ENCODE peak calls at places on chromosomes 5 and 9, in eight cellular contexts. B is neuronal stem cell; K is progenitor cell of endocrine pancreas; Y is NCI-H774; L is amniotic stem cell; C is activated CD8-positive, alpha-beta memory T cell treated with anti-CD3 and anti-CD28 coated beads for 48 hours; E is naive thymus-derived CD8-positive, alpha-beta T cell; T is BJ. G is an unnamed sample.
A peak's percentile ranks its signal among the peaks of the same experiment; 100 is the strongest.

GRCh38 chr5:180553530-180553929 is 37.8 kb downstream of the SCGB3A1 start:
- DNase-seq in B (no peak), K (no peak), Y (no peak), L (no peak), C (no peak), E (no peak), T (no peak), G (no peak)

GRCh38 chr5:97877578-97877977 is 694.5 kb upstream of the RIOK2 start:
- DNase-seq in B (no peak), K (no peak), Y (no peak), L (no peak), C (no peak), E (no peak), T (no peak), G (no peak)

GRCh38 chr5:18745591-18745987 is 1111.3 kb downstream of the TAF11L14 start:
- DNase-seq in B (no peak), K (no peak), Y (peak; percentile 76), L (no peak), C (no peak), E (no peak), T (no peak), G (no peak)

GRCh38 chr5:7878381-7878873 is 9.5 kb downstream of the MTRR start:
- DNase-seq in B (no peak), K (no peak), Y (no peak), L (no peak), C (no peak), E (no peak), T (no peak), G (no peak)

GRCh38 chr5:18113724-18114123 is 479.5 kb downstream of the TAF11L14 start:
- DNase-seq in B (no peak), K (no peak), Y (peak; percentile 34), L (peak; percentile 43), C (no peak), E (no peak), T (no peak), G (no peak)

GRCh38 chr9:96071245-96072124 is 196.0 kb downstream of the ERCC6L2 start:
- DNase-seq in B (peak; percentile 21), K (no peak), Y (no peak), L (no peak), C (no peak), E (no peak), T (no peak), G (no peak)

GRCh38 chr5:140857177-140857986 is 1.7 kb downstream of the PCDHA10 start:
- DNase-seq in B (no peak), K (no peak), Y (no peak), L (no peak), C (no peak), E (no peak), T (no peak), G (no peak)

GRCh38 chr5:76325876-76326491 is 77.1 kb upstream of the IQGAP2 start:
- DNase-seq in B (no peak), K (no peak), Y (no peak), L (no peak), C (no peak), E (peak; percentile 47), T (no peak), G (no peak)

GRCh38 chr9:137000177-137000930 is 4.0 kb upstream of the CLIC3 start:
- DNase-seq in B (no peak), K (no peak), Y (no peak), L (no peak), C (no peak), E (peak; percentile 53), T (peak; percentile 30), G (no peak)

GRCh38 chr5:151023047-151023615 is 2.7 kb downstream of the GPX3 start:
- DNase-seq in B (no peak), K (no peak), Y (no peak), L (no peak), C (no peak), E (no peak), T (no peak), G (peak; percentile 76)

GRCh38 chr5:180799902-180800801 is 2.5 kb downstream of the MGAT1 start:
- DNase-seq in B (no peak), K (no peak), Y (no peak), L (peak; percentile 28), C (no peak), E (no peak), T (peak; percentile 55), G (no peak)

GRCh38 chr5:141465351-141465750 is 10.4 kb upstream of the PCDHGC3 start:
- DNase-seq in B (no peak), K (no peak), Y (no peak), L (no peak), C (no peak), E (no peak), T (no peak), G (no peak)

GRCh38 chr5:154276932-154277331 is 86.4 kb downstream of the GALNT10 start:
- DNase-seq in B (no peak), K (no peak), Y (no peak), L (peak; percentile 77), C (no peak), E (no peak), T (peak; percentile 95), G (peak; percentile 77)

GRCh38 chr9:107706706-107707105 is 217.1 kb upstream of the KLF4 start:
- DNase-seq in B (no peak), K (no peak), Y (no peak), L (no peak), C (no peak), E (no peak), T (no peak), G (no peak)

GRCh38 chr9:69718218-69718617 is 41.6 kb downstream of the PTAR1 start:
- DNase-seq in B (no peak), K (no peak), Y (no peak), L (no peak), C (no peak), E (no peak), T (no peak), G (no peak)

GRCh38 chr5:81068635-81069034 is 108.5 kb downstream of the RASGRF2 start:
- DNase-seq in B (no peak), K (no peak), Y (no peak), L (no peak), C (no peak), E (no peak), T (no peak), G (no peak)

GRCh38 chr5:57488308-57488955 is 5.8 kb upstream of the ACTBL2 start:
- DNase-seq in B (no peak), K (no peak), Y (no peak), L (no peak), C (no peak), E (no peak), T (peak; percentile 35), G (no peak)

GRCh38 chr5:34771076-34771475 is 67.9 kb upstream of the TTC23L start:
- DNase-seq in B (no peak), K (no peak), Y (no peak), L (no peak), C (no peak), E (no peak), T (no peak), G (no peak)

GRCh38 chr9:37806271-37806670 is 5.7 kb downstream of the DCAF10 start:
- DNase-seq in B (no peak), K (no peak), Y (no peak), L (no peak), C (no peak), E (no peak), T (no peak), G (no peak)

GRCh38 chr5:65482727-65483473 is 1.2 kb upstream of the ADAMTS6 start:
- DNase-seq in B (no peak), K (no peak), Y (peak; percentile 45), L (peak; percentile 5), C (no peak), E (peak; percentile 40), T (no peak), G (no peak)

GRCh38 chr9:134329886-134330285 is 3.6 kb downstream of the RXRA start:
- DNase-seq in B (no peak), K (no peak), Y (no peak), L (no peak), C (no peak), E (no peak), T (no peak), G (peak; percentile 57)

GRCh38 chr9:76166436-76166959 is 227.7 kb downstream of the RFK start:
- DNase-seq in B (no peak), K (no peak), Y (no peak), L (no peak), C (no peak), E (no peak), T (no peak), G (no peak)

GRCh38 chr9:4497855-4498254 is 7.6 kb downstream of the SLC1A1 start:
- DNase-seq in B (no peak), K (no peak), Y (no peak), L (no peak), C (no peak), E (no peak), T (no peak), G (no peak)

GRCh38 chr9:137411670-137412380 is 11.1 kb downstream of the EXD3 start:
- DNase-seq in B (no peak), K (no peak), Y (no peak), L (no peak), C (no peak), E (no peak), T (peak; percentile 51), G (peak; percentile 75)

GRCh38 chr5:26329562-26330189 is 708.7 kb downstream of the CDH9 start:
- DNase-seq in B (peak; percentile 1), K (no peak), Y (no peak), L (no peak), C (no peak), E (no peak), T (no peak), G (no peak)

GRCh38 chr5:56320686-56321085 is 87.6 kb upstream of the ANKRD55 start:
- DNase-seq in B (no peak), K (no peak), Y (no peak), L (no peak), C (no peak), E (no peak), T (no peak), G (no peak)

GRCh38 chr9:83937861-83938455 is 16.7 kb upstream of the KIF27 start:
- DNase-seq in B (peak; percentile 63), K (no peak), Y (peak; percentile 45), L (peak; percentile 35), C (no peak), E (peak; percentile 73), T (no peak), G (no peak)

GRCh38 chr5:72951850-72952468 is 3.9 kb upstream of the FCHO2 start:
- DNase-seq in B (no peak), K (no peak), Y (no peak), L (peak; percentile 40), C (no peak), E (no peak), T (peak; percentile 39), G (no peak)

GRCh38 chr9:94791431-94791830 is 64.9 kb downstream of the AOPEP start:
- DNase-seq in B (no peak), K (no peak), Y (no peak), L (no peak), C (no peak), E (no peak), T (no peak), G (no peak)

GRCh38 chr9:123415593-123415930 is 59.6 kb downstream of the CRB2 start:
- DNase-seq in B (no peak), K (no peak), Y (no peak), L (no peak), C (no peak), E (no peak), T (no peak), G (no peak)

GRCh38 chr5:95951916-95952315 is 9.7 kb downstream of the ELL2 start:
- DNase-seq in B (no peak), K (no peak), Y (no peak), L (no peak), C (no peak), E (no peak), T (no peak), G (no peak)

G was measured in Right ventricle myocardium inferior.